ENCODE peak calls at places on chromosomes 5 and 9, in six cellular contexts. P, T, K, J, F and E are unnamed samples.

GRCh38 chr5:161167001-161167765 is 315.2 kb upstream of the ATP10B start:
- DNase-seq in P (no peak), T (no peak), K (peak; percentile 8), J (no peak), F (no peak), E (no peak)

GRCh38 chr9:91714020-91714721 is 235.9 kb downstream of the ROR2 start:
- DNase-seq in P (peak; percentile 90), T (no peak), K (peak; percentile 9), J (peak; percentile 70), F (no peak), E (peak; percentile 29)

GRCh38 chr5:135367070-135367469 is 32.0 kb downstream of the MACROH2A1 start:
- DNase-seq in P (no peak), T (no peak), K (no peak), J (no peak), F (no peak), E (no peak)

GRCh38 chr5:14806452-14806851 is 65.1 kb downstream of the ANKH start:
- DNase-seq in P (peak; percentile 77), T (no peak), K (peak; percentile 62), J (no peak), F (peak; percentile 81), E (no peak)

GRCh38 chr9:88319936-88320747 is 68.1 kb upstream of the SPIN1 start:
- DNase-seq in P (no peak), T (no peak), K (no peak), J (no peak), F (no peak), E (no peak)

GRCh38 chr5:174281855-174282254 is 236.3 kb downstream of the NSG2 start:
- DNase-seq in P (no peak), T (no peak), K (no peak), J (no peak), F (no peak), E (no peak)

GRCh38 chr5:113092683-113093082 is 116.1 kb downstream of the DCP2 start:
- DNase-seq in P (no peak), T (no peak), K (peak; percentile 36), J (no peak), F (peak; percentile 47), E (no peak)

GRCh38 chr9:79695531-79696218 is 123.9 kb downstream of the TLE4 start:
- DNase-seq in P (no peak), T (no peak), K (no peak), J (no peak), F (no peak), E (no peak)

GRCh38 chr5:114101153-114101552 is 260.7 kb upstream of the KCNN2 start:
- DNase-seq in P (no peak), T (no peak), K (peak; percentile 55), J (no peak), F (no peak), E (no peak)

GRCh38 chr5:82183828-82184227 is 94.3 kb downstream of the RPS23 start:
- DNase-seq in P (no peak), T (no peak), K (no peak), J (no peak), F (no peak), E (no peak)

GRCh38 chr5:112149727-112150126 is 269.4 kb downstream of the EPB41L4A start:
- DNase-seq in P (no peak), T (no peak), K (no peak), J (no peak), F (no peak), E (no peak)

GRCh38 chr9:131400627-131401026 is 6.7 kb downstream of the PRRC2B start:
- DNase-seq in P (peak; percentile 26), T (no peak), K (no peak), J (no peak), F (no peak), E (no peak)

GRCh38 chr9:99873531-99873930 is 32.9 kb upstream of the STX17 start:
- DNase-seq in P (no peak), T (no peak), K (peak; percentile 6), J (no peak), F (no peak), E (no peak)

GRCh38 chr9:78707481-78707977 is 410.6 kb downstream of the PSAT1 start:
- DNase-seq in P (no peak), T (no peak), K (no peak), J (no peak), F (no peak), E (no peak)

GRCh38 chr5:2629035-2629434 is 122.4 kb downstream of the IRX2 start:
- DNase-seq in P (no peak), T (no peak), K (no peak), J (no peak), F (no peak), E (no peak)
- H3K9me3 ChIP-seq in P (no peaks in the 10 kb centered on the region), T (no peaks in the 10 kb centered on the region), K (no peaks in the 10 kb centered on the region), J (no peaks in the 10 kb centered on the region), F (peaks cover 10% of the 10 kb centered on the region), E (no peaks in the 10 kb centered on the region)

GRCh38 chr5:25358919-25359318 is 714.1 kb upstream of the CDH10 start:
- DNase-seq in P (no peak), T (no peak), K (no peak), J (no peak), F (no peak), E (no peak)

GRCh38 chr5:25362799-25363198 is 718.0 kb upstream of the CDH10 start:
- DNase-seq in P (no peak), T (no peak), K (no peak), J (no peak), F (no peak), E (no peak)

DNA sequence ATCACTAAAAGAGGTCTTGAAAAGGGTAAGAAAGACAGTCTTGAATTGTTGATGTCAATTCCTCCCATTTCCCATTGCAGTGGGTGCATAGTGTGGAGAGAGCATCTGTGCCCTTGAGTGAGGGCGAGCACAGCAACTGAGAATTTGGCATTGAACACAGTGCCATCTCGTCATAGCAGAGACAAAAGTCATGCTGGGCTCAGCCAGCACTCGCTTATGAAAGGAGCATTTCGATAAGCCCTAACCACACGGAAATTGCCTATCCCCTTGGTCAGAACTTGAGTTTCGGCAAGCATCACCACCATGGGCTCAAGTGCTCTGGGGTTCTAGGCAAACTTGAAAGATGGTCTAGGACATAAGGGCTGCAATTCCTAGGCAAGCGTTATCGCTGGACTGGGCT is 712.8 kb upstream of the CDH10 start:
- DNase-seq in P (no peak), T (no peak), K (no peak), J (no peak), F (no peak), E (no peak)
- H3K9me3 ChIP-seq in P (no peaks in the 10 kb centered on the region), T (peaks cover 5% of the 10 kb centered on the region), K (no peaks in the 10 kb centered on the region), J (no peaks in the 10 kb centered on the region), F (peaks cover 25% of the 10 kb centered on the region), E (no peaks in the 10 kb centered on the region)

GRCh38 chr5:172245046-172245445 is 38.5 kb downstream of the UBTD2 start:
- DNase-seq in P (no peak), T (no peak), K (no peak), J (no peak), F (no peak), E (no peak)
- H3K9me3 ChIP-seq in P (no peaks in the 10 kb centered on the region), T (no peaks in the 10 kb centered on the region), K (no peaks in the 10 kb centered on the region), J (no peaks in the 10 kb centered on the region), F (peaks cover 2% of the 10 kb centered on the region), E (no peaks in the 10 kb centered on the region)

DNA sequence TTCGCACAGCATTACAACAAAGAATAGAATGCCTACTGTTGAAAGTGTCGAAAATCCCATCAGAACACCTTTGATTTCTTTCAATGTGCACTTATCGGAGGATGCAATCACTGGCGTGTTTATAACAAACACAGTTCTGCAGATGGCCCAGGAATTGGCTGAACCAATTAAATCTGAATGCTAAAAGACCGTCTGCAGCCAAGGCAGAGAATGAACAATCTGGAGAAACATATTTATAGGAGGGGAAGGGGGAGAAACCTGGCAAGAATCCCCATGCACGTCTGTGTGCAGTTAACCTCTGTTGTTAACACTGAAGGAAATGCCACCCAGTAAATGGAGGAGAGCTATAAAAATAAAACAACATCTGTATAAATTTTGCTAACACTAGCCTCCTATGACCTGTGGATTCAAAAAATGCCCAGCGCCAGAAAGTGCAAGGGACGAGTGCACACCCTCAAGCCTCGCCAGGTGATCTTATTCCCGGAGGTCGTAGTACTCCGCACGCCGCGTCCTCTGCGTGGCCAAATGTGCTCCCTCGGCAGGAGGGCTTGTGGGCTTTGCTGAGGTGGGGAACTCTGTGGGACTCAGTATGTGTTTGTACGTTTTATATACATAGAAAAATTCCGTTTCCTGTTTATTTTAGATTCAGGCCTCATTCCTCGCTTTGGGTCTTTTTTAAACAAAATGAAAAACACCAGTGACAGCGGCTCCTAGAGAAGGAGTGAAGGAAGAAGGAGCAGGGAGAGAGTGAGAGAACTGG is 56.7 kb downstream of the PTCH1 start:
- DNase-seq in P (no peak), T (no peak), K (no peak), J (no peak), F (no peak), E (no peak)
- H3K9me3 ChIP-seq in P (no peaks in the 10 kb centered on the region), T (no peaks in the 10 kb centered on the region), K (no peaks in the 10 kb centered on the region), J (no peaks in the 10 kb centered on the region), F (no peaks in the 10 kb centered on the region), E (no peaks in the 10 kb centered on the region)

GRCh38 chr9:133742251-133742650 is 4.1 kb upstream of the SARDH start:
- DNase-seq in P (peak; percentile 43), T (no peak), K (no peak), J (no peak), F (no peak), E (no peak)
- H3K9me3 ChIP-seq in P (no peaks in the 10 kb centered on the region), T (no peaks in the 10 kb centered on the region), K (no peaks in the 10 kb centered on the region), J (no peaks in the 10 kb centered on the region), F (no peaks in the 10 kb centered on the region), E (no peaks in the 10 kb centered on the region)

DNA sequence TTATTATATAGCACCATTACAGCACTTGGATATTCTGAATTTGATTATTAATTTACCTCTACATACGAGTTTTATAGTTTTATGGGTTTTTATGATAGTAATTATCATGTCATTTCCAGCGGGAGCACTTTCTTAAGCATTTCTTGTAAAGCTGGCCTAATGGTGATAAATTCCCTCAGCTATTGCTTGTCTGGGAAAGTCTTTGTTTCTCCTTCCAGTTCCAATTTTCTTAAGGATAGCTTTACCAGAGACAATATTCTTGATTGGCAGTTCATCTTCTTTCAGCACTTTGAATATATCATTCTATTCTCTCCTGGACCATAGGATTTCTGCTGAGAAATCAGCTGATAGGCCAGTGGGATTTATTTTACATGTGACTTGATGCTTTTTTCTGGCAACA is 505.4 kb downstream of the TMEM232 start:
- DNase-seq in P (no peak), T (no peak), K (no peak), J (no peak), F (no peak), E (no peak)
- H3K9me3 ChIP-seq in P (peaks cover 17% of the 10 kb centered on the region), T (peaks cover 3% of the 10 kb centered on the region), K (no peaks in the 10 kb centered on the region), J (peaks cover 22% of the 10 kb centered on the region), F (peaks cover 75% of the 10 kb centered on the region), E (peaks cover 12% of the 10 kb centered on the region)